ENCODE peak calls at places on chromosomes 3 and 15, in six cellular contexts. One of them, this sample, is unnamed.

GRCh38 chr3:179743913-179744312 is 91.1 kb downstream of the USP13 start:
- DNase-seq in IMR-90: no peak
- DNase-seq in lung: no peak
- DNase-seq in ovary: no peak
- DNase-seq in heart left ventricle: no peak
- DNase-seq in stomach: no peak
- DNase-seq in this sample: no peak

GRCh38 chr3:129555176-129555575 is 12.2 kb downstream of the H1-8 start:
- DNase-seq in IMR-90: no peak
- DNase-seq in lung: no peak
- DNase-seq in ovary: no peak
- DNase-seq in heart left ventricle: no peak
- DNase-seq in stomach: no peak
- DNase-seq in this sample: no peak

GRCh38 chr3:143783856-143784370 is 64.4 kb downstream of the SLC9A9 start:
- DNase-seq in IMR-90: no peak
- DNase-seq in lung: no peak
- DNase-seq in ovary: no peak
- DNase-seq in heart left ventricle: no peak
- DNase-seq in stomach: no peak
- DNase-seq in this sample: no peak

GRCh38 chr15:21270474-21270873 is 169.8 kb downstream of the POTEB3 start:
- DNase-seq in IMR-90: no peak
- DNase-seq in lung: no peak
- DNase-seq in ovary: no peak
- DNase-seq in heart left ventricle: no peak
- DNase-seq in stomach: no peak
- DNase-seq in this sample: no peak

GRCh38 chr3:18185624-18186023 is 239.5 kb downstream of the SATB1 start:
- DNase-seq in IMR-90: no peak
- DNase-seq in lung: no peak
- DNase-seq in ovary: no peak
- DNase-seq in heart left ventricle: no peak
- DNase-seq in stomach: no peak
- DNase-seq in this sample: no peak

GRCh38 chr3:138034918-138035317 is 25.0 kb downstream of the CLDN18 start:
- DNase-seq in IMR-90: no peak
- DNase-seq in lung: no peak
- DNase-seq in ovary: no peak
- DNase-seq in heart left ventricle: no peak
- DNase-seq in stomach: no peak
- DNase-seq in this sample: no peak

GRCh38 chr3:106514431-106514830 is 645.6 kb upstream of the CBLB start:
- DNase-seq in IMR-90: no peak
- DNase-seq in lung: no peak
- DNase-seq in ovary: no peak
- DNase-seq in heart left ventricle: no peak
- DNase-seq in stomach: no peak
- DNase-seq in this sample: no peak

GRCh38 chr3:41308119-41308518 is 108.8 kb downstream of the CTNNB1 start:
- DNase-seq in IMR-90: no peak
- DNase-seq in lung: no peak
- DNase-seq in ovary: no peak
- DNase-seq in heart left ventricle: no peak
- DNase-seq in stomach: no peak
- DNase-seq in this sample: no peak

GRCh38 chr3:31710123-31710841 is 177.6 kb downstream of the STT3B start:
- DNase-seq in IMR-90: peak; percentile 42
- DNase-seq in lung: peak; percentile 35
- DNase-seq in ovary: no peak
- DNase-seq in heart left ventricle: no peak
- DNase-seq in stomach: peak; percentile 56
- DNase-seq in this sample: no peak

GRCh38 chr3:10792208-10792607 is 23.8 kb upstream of the SLC6A11 start:
- DNase-seq in IMR-90: no peak
- DNase-seq in lung: no peak
- DNase-seq in ovary: no peak
- DNase-seq in heart left ventricle: no peak
- DNase-seq in stomach: no peak
- DNase-seq in this sample: no peak

GRCh38 chr3:48013288-48013980 is 2.8 kb downstream of the MAP4 start:
- DNase-seq in IMR-90: peak; percentile 91
- DNase-seq in lung: no peak
- DNase-seq in ovary: peak; percentile 39
- DNase-seq in heart left ventricle: peak; percentile 38
- DNase-seq in stomach: peak; percentile 42
- DNase-seq in this sample: peak; percentile 31

GRCh38 chr3:14818804-14819500 is at the start of gene FGD5:
- DNase-seq in IMR-90: no peak
- DNase-seq in lung: no peak
- DNase-seq in ovary: no peak
- DNase-seq in heart left ventricle: no peak
- DNase-seq in stomach: no peak
- DNase-seq in this sample: no peak

GRCh38 chr15:71752604-71753289 is 57.6 kb upstream of the NR2E3 start:
- DNase-seq in IMR-90: peak; percentile 94
- DNase-seq in lung: peak; percentile 78
- DNase-seq in ovary: no peak
- DNase-seq in heart left ventricle: no peak
- DNase-seq in stomach: no peak
- DNase-seq in this sample: no peak

GRCh38 chr3:184489457-184489856 is 72.1 kb upstream of the EPHB3 start:
- DNase-seq in IMR-90: no peak
- DNase-seq in lung: no peak
- DNase-seq in ovary: no peak
- DNase-seq in heart left ventricle: no peak
- DNase-seq in stomach: no peak
- DNase-seq in this sample: no peak

GRCh38 chr3:160225181-160226025 is at the start of gene C3orf80:
- DNase-seq in IMR-90: peak; percentile 26
- DNase-seq in lung: peak; percentile 56
- DNase-seq in ovary: no peak
- DNase-seq in heart left ventricle: peak; percentile 32
- DNase-seq in stomach: peak; percentile 77
- DNase-seq in this sample: peak; percentile 35
- H3K27me3 ChIP-seq in IMR-90: peaks cover 54% of the 10 kb centered on the region
- H3K27me3 ChIP-seq in lung: no peaks in the 10 kb centered on the region
- H3K27me3 ChIP-seq in ovary: peaks cover 3% of the 10 kb centered on the region
- H3K27me3 ChIP-seq in heart left ventricle: peaks cover 49% of the 10 kb centered on the region
- H3K27me3 ChIP-seq in stomach: peaks cover 56% of the 10 kb centered on the region
- H3K27me3 ChIP-seq in this sample: no peaks in the 10 kb centered on the region

DNA sequence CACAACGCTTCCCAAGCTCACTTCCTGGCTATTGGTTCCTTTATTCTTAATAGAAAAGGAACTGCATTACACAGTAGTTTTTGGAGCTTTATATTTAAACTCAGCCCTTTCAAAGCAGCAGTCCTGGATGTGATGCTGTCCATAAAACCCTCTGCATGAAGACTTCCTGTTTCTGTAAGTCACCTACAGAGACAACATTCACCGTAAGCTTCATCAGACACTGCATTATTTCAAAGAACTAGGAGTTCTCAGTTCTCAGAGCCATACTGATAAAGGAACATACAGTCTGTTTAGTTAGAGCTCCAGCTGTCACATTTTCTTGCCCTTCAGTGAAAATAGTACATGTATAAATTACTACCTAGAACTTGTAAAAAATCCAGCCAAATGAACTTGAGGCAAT is 81.4 kb downstream of the CSNK1G1 start:
- DNase-seq in IMR-90: no peak
- DNase-seq in lung: no peak
- DNase-seq in ovary: no peak
- DNase-seq in heart left ventricle: no peak
- DNase-seq in stomach: no peak
- DNase-seq in this sample: no peak
- H3K27me3 ChIP-seq in IMR-90: no peaks in the 10 kb centered on the region
- H3K27me3 ChIP-seq in lung: no peaks in the 10 kb centered on the region
- H3K27me3 ChIP-seq in ovary: no peaks in the 10 kb centered on the region
- H3K27me3 ChIP-seq in heart left ventricle: no peaks in the 10 kb centered on the region
- H3K27me3 ChIP-seq in stomach: no peaks in the 10 kb centered on the region
- H3K27me3 ChIP-seq in this sample: no peaks in the 10 kb centered on the region

GRCh38 chr15:78811825-78812183 is 540 bp upstream of the ADAMTS7 start:
- DNase-seq in IMR-90: no peak
- DNase-seq in lung: no peak
- DNase-seq in ovary: peak; percentile 45
- DNase-seq in heart left ventricle: peak; percentile 36
- DNase-seq in stomach: no peak
- DNase-seq in this sample: no peak
- H3K27me3 ChIP-seq in IMR-90: no peaks in the 10 kb centered on the region
- H3K27me3 ChIP-seq in lung: no peaks in the 10 kb centered on the region
- H3K27me3 ChIP-seq in ovary: no peaks in the 10 kb centered on the region
- H3K27me3 ChIP-seq in heart left ventricle: no peaks in the 10 kb centered on the region
- H3K27me3 ChIP-seq in stomach: peaks cover 31% of the 10 kb centered on the region
- H3K27me3 ChIP-seq in this sample: no peaks in the 10 kb centered on the region

GRCh38 chr15:66151809-66152208 is 101.7 kb downstream of the MEGF11 start:
- DNase-seq in IMR-90: no peak
- DNase-seq in lung: no peak
- DNase-seq in ovary: no peak
- DNase-seq in heart left ventricle: peak; percentile 26
- DNase-seq in stomach: peak; percentile 34
- DNase-seq in this sample: no peak
- H3K27me3 ChIP-seq in IMR-90: peaks cover 52% of the 10 kb centered on the region
- H3K27me3 ChIP-seq in lung: no peaks in the 10 kb centered on the region
- H3K27me3 ChIP-seq in ovary: no peaks in the 10 kb centered on the region
- H3K27me3 ChIP-seq in heart left ventricle: peaks cover 5% of the 10 kb centered on the region
- H3K27me3 ChIP-seq in stomach: peaks cover 42% of the 10 kb centered on the region
- H3K27me3 ChIP-seq in this sample: no peaks in the 10 kb centered on the region

DNA sequence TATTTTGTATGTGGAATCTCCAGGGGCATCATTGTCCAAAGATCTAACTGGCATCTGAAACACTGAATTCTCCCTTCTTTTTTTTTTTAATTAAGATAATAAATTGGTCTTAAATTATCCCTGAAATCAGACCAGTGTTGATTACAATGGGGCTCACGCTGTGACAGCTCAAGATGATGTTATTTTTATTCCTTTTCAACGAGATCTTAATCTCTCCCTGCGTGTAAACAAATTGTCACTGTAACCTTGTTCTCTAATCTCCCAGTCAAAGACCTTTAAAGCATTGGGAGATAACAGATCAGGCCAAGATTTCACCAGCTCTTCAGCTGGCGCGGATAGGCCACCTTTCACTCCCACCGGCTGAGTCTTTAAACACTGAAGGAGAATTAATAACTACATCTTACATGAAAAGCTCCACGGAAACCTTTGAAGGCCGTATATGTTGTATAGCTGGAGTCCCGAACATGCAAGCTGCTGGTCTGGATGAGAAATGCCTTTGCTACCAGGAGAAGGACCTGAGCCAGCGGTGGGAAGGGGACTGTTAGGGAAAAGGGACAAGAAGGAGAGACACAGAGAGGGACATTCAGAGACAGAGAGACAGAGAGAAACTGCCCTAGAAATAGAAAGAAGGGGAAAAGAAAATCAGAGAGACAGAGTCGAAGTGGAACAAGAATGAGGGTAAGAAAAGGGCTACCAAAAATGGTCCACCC is 418.8 kb upstream of the NR2F2 start:
- DNase-seq in IMR-90: no peak
- DNase-seq in lung: no peak
- DNase-seq in ovary: no peak
- DNase-seq in heart left ventricle: no peak
- DNase-seq in stomach: no peak
- DNase-seq in this sample: no peak
- H3K27me3 ChIP-seq in IMR-90: no peaks in the 10 kb centered on the region
- H3K27me3 ChIP-seq in lung: no peaks in the 10 kb centered on the region
- H3K27me3 ChIP-seq in ovary: no peaks in the 10 kb centered on the region
- H3K27me3 ChIP-seq in heart left ventricle: no peaks in the 10 kb centered on the region
- H3K27me3 ChIP-seq in stomach: no peaks in the 10 kb centered on the region
- H3K27me3 ChIP-seq in this sample: no peaks in the 10 kb centered on the region

DNA sequence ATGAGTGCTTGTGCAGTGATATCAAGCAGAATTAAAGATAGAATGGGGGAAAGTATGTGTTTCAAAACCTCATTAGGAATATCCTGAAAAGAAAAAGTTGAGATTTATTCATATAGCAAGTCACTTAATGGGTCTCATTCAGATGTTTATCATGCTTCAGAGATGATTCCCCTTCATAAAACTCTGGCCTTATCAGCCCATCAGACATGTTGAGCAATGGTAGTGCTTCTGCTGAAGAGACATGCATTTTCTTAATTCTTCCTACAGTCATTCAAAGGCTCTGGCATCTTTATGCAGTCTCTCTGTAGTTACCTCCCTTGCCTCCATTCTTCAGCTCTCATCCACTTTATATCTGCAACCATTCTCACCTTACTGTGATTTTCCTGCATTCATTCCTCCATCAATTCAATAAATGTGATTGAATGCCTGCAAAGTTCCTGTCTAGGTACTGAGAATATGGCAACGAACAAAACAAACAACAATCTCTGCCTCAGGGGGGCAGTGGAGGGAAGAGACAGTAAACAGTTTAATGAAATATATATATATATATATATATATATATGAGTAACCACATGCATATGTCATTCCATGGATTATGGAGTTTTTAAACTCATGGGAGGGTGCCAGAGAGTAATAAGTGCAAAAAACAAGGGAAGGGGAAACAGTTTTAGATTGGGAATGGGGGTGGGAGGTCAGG is 138.5 kb downstream of the NECTIN3 start:
- DNase-seq in IMR-90: peak; percentile 76
- DNase-seq in lung: no peak
- DNase-seq in ovary: no peak
- DNase-seq in heart left ventricle: no peak
- DNase-seq in stomach: no peak
- DNase-seq in this sample: no peak
- H3K27me3 ChIP-seq in IMR-90: no peaks in the 10 kb centered on the region
- H3K27me3 ChIP-seq in lung: no peaks in the 10 kb centered on the region
- H3K27me3 ChIP-seq in ovary: no peaks in the 10 kb centered on the region
- H3K27me3 ChIP-seq in heart left ventricle: no peaks in the 10 kb centered on the region
- H3K27me3 ChIP-seq in stomach: no peaks in the 10 kb centered on the region
- H3K27me3 ChIP-seq in this sample: no peaks in the 10 kb centered on the region

GRCh38 chr3:123038751-123039150 is 11.2 kb upstream of the SEMA5B start:
- DNase-seq in IMR-90: no peak
- DNase-seq in lung: no peak
- DNase-seq in ovary: no peak
- DNase-seq in heart left ventricle: no peak
- DNase-seq in stomach: no peak
- DNase-seq in this sample: no peak
- H3K27me3 ChIP-seq in IMR-90: peaks cover 76% of the 10 kb centered on the region
- H3K27me3 ChIP-seq in lung: no peaks in the 10 kb centered on the region
- H3K27me3 ChIP-seq in ovary: no peaks in the 10 kb centered on the region
- H3K27me3 ChIP-seq in heart left ventricle: no peaks in the 10 kb centered on the region
- H3K27me3 ChIP-seq in stomach: peaks cover 18% of the 10 kb centered on the region
- H3K27me3 ChIP-seq in this sample: no peaks in the 10 kb centered on the region

DNA sequence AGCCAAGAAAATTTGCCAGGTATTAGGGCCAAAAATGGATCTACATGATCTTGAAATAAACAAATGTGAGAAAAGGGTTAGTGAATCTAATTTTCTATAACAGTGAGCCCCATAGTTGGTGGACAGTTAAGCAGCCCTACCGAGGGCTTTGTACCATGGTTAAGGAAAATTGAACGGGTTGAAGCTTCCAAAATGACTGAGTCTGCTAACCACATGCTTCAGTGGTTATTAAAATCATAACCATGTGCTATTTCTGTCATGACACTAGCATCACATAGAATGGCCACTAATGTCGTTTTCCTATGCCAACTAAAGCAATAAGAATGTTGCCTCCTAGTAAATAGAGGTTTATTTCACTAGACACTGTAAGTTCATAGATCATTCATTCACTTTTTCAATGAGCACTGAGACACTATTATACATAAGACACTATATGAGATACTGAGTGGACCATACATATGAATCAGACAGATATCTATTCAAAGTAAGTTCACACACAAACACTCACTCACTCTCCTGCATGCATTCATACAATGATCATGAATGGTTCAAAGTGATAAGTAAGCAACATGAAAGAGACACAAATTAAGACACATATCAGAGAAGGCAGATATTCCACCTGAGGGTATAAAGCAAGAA is 4.3 kb downstream of the SST start:
- DNase-seq in IMR-90: no peak
- DNase-seq in lung: no peak
- DNase-seq in ovary: no peak
- DNase-seq in heart left ventricle: no peak
- DNase-seq in stomach: no peak
- DNase-seq in this sample: no peak
- H3K27me3 ChIP-seq in IMR-90: no peaks in the 10 kb centered on the region
- H3K27me3 ChIP-seq in lung: no peaks in the 10 kb centered on the region
- H3K27me3 ChIP-seq in ovary: no peaks in the 10 kb centered on the region
- H3K27me3 ChIP-seq in heart left ventricle: no peaks in the 10 kb centered on the region
- H3K27me3 ChIP-seq in stomach: peaks cover 21% of the 10 kb centered on the region
- H3K27me3 ChIP-seq in this sample: no peaks in the 10 kb centered on the region